ENCODE peak calls at places on chromosomes 3 and 15, in five cellular contexts. Q is stomach, N is cardiac muscle cell, I is neural progenitor cell, X is cardiac fibroblast. V is an unnamed sample.

GRCh38 chr3:164748626-164749025 is 329.7 kb downstream of the SI start:
- DNase-seq in I (no peak), N (no peak), X (no peak), Q (no peak), V (no peak)

GRCh38 chr3:174524203-174524602 is 334.9 kb upstream of the NAALADL2 start:
- DNase-seq in Q (no peak), N (no peak), X (no peak), I (no peak), V (no peak)

GRCh38 chr3:194174980-194175379 is 39.0 kb downstream of the HES1 start:
- DNase-seq in I (no peak), Q (no peak), N (no peak), X (no peak), V (no peak)

GRCh38 chr3:49675912-49676311 is 1.8 kb downstream of the APEH start:
- DNase-seq in I (no peak), N (no peak), Q (no peak), X (no peak), V (no peak)

GRCh38 chr3:134463676-134464611 is 21.8 kb downstream of the ANAPC13 start:
- DNase-seq in X (peak; percentile 99), I (peak; percentile 92), Q (no peak), N (peak; percentile 98), V (peak; percentile 78)

GRCh38 chr15:77019476-77020331 is 24.8 kb downstream of the PSTPIP1 start:
- DNase-seq in Q (no peak), I (no peak), N (no peak), X (no peak), V (no peak)

GRCh38 chr15:82999905-83000671 is 11.4 kb downstream of the C15orf40 start:
- DNase-seq in X (peak; percentile 76), N (peak; percentile 83), Q (no peak), I (peak; percentile 58), V (peak; percentile 73)

GRCh38 chr3:115713247-115713646 is 89.9 kb downstream of the GAP43 start:
- DNase-seq in N (peak; percentile 29), I (no peak), X (peak; percentile 25), Q (peak; percentile 85), V (no peak)

GRCh38 chr3:186152889-186153292 is 44.0 kb upstream of the ETV5 start:
- DNase-seq in X (no peak), N (no peak), Q (no peak), I (no peak), V (no peak)

GRCh38 chr3:170429050-170429449 is 10.4 kb downstream of the CLDN11 start:
- DNase-seq in Q (no peak), N (peak; percentile 74), I (peak; percentile 22), X (peak; percentile 39), V (no peak)

GRCh38 chr3:170425491-170426239 is 7.0 kb downstream of the CLDN11 start:
- DNase-seq in I (peak; percentile 87), N (no peak), Q (no peak), X (no peak), V (no peak)

GRCh38 chr3:170431054-170431453 is 12.4 kb downstream of the CLDN11 start:
- DNase-seq in Q (no peak), N (no peak), I (no peak), X (no peak), V (no peak)

GRCh38 chr3:170426240-170426797 is 7.7 kb downstream of the CLDN11 start:
- DNase-seq in Q (no peak), X (no peak), I (peak; percentile 31), N (peak; percentile 40), V (no peak)

DNA sequence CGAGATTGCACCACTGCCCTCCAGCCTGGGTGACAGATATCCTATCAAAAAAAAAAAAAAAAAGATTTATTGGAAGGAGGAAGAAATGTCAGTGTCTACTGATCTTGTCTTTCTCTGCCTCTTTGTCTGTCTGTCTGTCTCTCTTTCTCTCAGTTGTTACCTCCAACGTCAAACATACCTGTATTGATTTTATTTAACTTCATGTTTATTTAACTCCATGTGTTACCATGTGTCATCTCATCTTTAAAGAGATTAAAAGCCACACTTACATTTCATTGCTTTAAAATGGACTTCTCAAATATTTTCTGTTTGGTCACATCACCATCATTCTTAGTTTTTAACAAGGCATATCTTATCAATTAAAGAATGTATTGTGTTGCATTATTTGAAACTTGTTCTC is 9.4 kb downstream of the CLDN11 start:
- DNase-seq in X (no peak), Q (no peak), I (no peak), N (no peak), V (no peak)
- H3K4me3 ChIP-seq in X (no peak overlapping the region), Q (no peak overlapping the region), I (no peak overlapping the region), N (no peak overlapping the region), V (no peak overlapping the region)

DNA sequence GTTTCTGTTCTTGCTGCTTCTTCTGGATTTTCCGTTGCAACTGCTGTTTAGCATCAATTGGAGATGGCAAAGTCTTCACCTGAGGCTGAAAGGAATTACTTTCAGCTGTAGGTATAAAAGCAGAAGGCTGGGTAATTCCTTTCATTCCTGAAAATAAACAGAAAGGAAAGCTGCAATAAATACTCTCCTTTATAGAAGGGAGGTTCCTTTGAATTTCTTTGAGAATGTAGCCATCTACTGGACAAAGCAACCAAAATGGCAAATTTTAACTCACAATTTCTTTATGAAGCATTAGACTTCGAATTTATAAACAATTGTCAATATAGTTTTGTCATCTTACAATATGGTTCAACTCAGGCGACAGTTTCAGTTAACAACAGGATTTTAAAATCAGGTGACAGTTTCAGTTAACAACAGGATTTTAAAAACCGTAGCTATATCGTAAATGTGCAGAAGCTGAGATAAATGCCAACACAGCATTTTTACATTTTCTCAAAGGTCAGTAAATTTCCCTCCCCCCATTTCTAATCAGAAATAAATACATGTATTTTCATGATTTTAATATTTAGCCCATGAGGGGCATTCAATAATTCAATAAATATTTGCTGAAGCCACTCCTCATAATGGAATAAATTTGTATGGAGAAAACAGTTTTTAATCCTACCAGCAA is 105.0 kb upstream of the NEDD4 start:
- DNase-seq in X (peak; percentile 1), Q (no peak), N (no peak), I (no peak), V (no peak)
- TF ChIP-seq CTCF in X (no peak), Q (no peak), N (no peak), I (no peak), V (no peak)

DNA sequence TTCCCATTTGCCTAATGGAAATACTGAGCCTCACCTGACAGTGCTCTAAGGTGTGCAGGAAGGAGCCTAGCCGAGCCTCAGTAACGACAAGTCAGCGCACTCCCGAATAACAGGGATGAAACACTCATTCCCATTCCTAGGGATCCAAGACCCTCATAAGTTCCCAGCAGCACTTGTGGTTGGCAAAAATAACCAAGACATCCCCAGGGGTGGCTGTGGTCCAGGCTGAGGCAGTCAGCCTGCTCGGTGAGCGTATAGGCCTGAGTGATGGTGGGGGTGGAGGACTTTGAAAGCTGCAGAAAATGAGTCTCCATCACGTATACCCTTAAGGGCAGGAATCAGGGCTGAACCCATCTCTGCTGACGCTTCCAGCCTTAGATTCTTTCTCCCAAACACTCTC is 120.1 kb downstream of the SMAD6 start:
- DNase-seq in N (no peak), I (no peak), X (no peak), Q (no peak), V (no peak)
- H3K4me3 ChIP-seq in N (no peak overlapping the region), I (no peak overlapping the region), X (no peak overlapping the region), Q (no peak overlapping the region), V (no peak overlapping the region)

DNA sequence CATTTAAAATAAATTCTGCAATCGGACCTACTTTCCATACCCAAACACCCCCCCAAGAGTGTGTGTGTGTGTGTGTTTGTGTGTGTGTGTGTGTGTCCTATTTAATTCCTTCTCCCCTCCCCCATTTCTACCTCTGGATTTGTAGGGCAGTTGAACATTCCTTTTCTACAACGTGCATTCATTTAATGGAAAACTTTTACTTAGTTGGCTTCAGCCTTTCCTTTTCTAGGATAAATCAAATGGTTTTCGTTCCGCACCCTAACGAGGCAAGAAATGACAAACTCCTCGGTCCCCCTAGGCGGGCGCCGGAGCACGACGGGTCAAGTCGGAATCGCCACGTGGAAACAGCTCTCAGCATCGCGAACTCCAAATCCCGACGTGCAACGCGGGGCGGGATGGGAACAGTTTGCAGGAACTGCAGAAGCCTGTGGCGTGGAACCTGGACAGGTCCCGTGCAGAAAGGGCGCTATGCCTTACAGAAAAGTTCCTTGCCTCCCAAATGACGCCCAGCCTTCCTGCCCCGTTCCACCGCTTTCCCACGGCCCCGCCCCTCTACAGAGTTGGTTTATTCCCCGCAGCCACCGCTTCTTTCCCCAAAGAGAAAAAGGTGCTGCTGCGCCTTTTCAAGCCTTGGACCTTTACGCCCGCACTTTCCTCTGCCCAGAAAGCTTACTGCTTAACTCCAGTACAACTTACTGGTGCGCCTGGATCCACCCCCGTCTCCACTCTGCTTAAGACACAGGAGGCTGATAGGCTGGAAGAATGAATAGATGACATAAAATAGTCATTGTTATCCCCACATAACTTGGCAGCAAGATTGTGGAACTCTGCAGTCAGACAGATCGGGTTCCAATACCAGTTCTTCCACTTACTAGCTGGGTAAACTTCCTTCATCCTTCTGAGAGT is 1.1 kb upstream of the EIF2B5 start:
- DNase-seq in I (peak; percentile 87), Q (peak; percentile 84), X (peak; percentile 85), N (peak; percentile 89), V (peak; percentile 95)
- TF ChIP-seq CTCF in I (no peak), Q (peak; percentile 8), X (no peak), N (no peak), V (no peak)

GRCh38 chr15:22949074-22949547 is 31.1 kb downstream of the CYFIP1 start:
- DNase-seq in I (peak; percentile 83), N (peak; percentile 93), Q (no peak), X (peak; percentile 87), V (peak; percentile 80)

GRCh38 chr15:22952826-22953579 is 27.2 kb downstream of the CYFIP1 start:
- DNase-seq in N (peak; percentile 82), I (peak; percentile 61), X (peak; percentile 75), Q (no peak), V (peak; percentile 49)

GRCh38 chr15:22950211-22950990 is 29.8 kb downstream of the CYFIP1 start:
- DNase-seq in N (no peak), Q (no peak), I (no peak), X (no peak), V (no peak)

GRCh38 chr15:22951381-22952280 is 28.5 kb downstream of the CYFIP1 start:
- DNase-seq in N (no peak), X (peak; percentile 8), Q (no peak), I (no peak), V (no peak)

DNA sequence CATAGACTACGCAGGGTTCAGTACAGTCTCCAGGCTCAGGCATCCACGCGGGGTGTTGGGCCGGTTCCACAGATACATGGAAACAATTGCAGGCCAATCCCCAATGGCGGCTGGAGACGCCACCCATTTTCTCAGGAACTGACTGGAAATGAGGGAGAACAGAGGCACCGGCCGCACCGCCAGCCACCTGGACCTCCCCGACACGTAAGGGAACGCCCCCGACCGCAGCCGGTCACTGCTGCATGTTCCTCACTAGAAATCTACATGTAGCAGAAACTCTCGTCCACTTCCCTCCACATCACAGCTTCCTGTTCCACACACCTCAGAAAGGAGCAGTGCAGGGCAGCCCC is 29.2 kb downstream of the CYFIP1 start:
- DNase-seq in I (no peak), N (no peak), Q (no peak), X (no peak), V (no peak)
- H3K4me3 ChIP-seq in I (no peak overlapping the region), N (no peak overlapping the region), Q (no peak overlapping the region), X (no peak overlapping the region), V (no peak overlapping the region)

DNA sequence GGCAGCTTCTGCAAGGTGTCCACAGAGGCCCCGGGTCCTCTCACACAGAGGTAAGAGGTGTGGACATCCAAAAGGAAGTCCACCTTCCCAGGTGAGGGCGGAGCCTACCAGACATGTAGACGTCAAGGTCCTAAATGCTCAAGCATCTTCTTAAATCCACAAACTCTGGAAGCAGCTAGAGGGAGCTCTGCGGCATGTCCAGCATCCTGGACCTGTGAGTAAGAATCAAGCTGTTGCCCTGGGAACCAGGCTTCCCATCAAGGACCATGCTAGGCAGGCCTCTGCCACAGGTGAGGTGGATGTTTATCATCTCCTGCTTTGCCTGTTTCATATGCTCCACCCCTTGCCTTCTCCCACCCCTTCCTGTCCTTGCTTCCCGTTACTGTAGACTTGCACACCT is 368.2 kb downstream of the GABRG3 start:
- DNase-seq in X (no peak), I (no peak), Q (no peak), N (no peak), V (no peak)
- TF ChIP-seq CTCF in X (no peak), I (peak; percentile 19), Q (no peak), N (no peak), V (no peak)

GRCh38 chr15:90929709-90930019 is 2.7 kb downstream of the HDDC3 start:
- DNase-seq in Q (no peak), I (no peak), N (no peak), X (no peak), V (no peak)
- H3K4me3 ChIP-seq in Q (peak overlapping the region; percentile 68), I (no peak overlapping the region), N (no peak overlapping the region), X (peak overlapping the region; percentile 56), V (peak overlapping the region; percentile 70)